ENCODE peak calls at places on chromosome X, in six cellular contexts. M, H, K, L, Y and E are unnamed samples.

GRCh38 chrX:154353172-154353843 is 21.1 kb downstream of the FLNA start:
- DNase-seq in M (no peak), H (no peak), K (no peak), L (no peak), Y (no peak), E (no peak)

GRCh38 chrX:22090181-22090580 is 58.1 kb downstream of the PHEX start:
- DNase-seq in M (no peak), H (no peak), K (no peak), L (no peak), Y (no peak), E (no peak)

GRCh38 chrX:42943051-42943450 is 165.1 kb upstream of the PPP1R2C start:
- DNase-seq in M (no peak), H (no peak), K (no peak), L (no peak), Y (no peak), E (no peak)

GRCh38 chrX:47573334-47574095 is 8.7 kb upstream of the TIMP1 start:
- DNase-seq in M (peak), H (no peak), K (no peak), L (peak), Y (no peak), E (no peak)

GRCh38 chrX:46831620-46832327 is 5.1 kb upstream of the RP2 start:
- DNase-seq in M (no peak), H (no peak), K (no peak), L (no peak), Y (no peak), E (no peak)

GRCh38 chrX:153924149-153924861 is 1.8 kb downstream of the ARHGAP4 start:
- DNase-seq in M (no peak), H (peak), K (no peak), L (peak), Y (no peak), E (peak)

GRCh38 chrX:13283968-13284914 is 35.6 kb downstream of the ATXN3L start:
- DNase-seq in M (no peak), H (no peak), K (no peak), L (no peak), Y (no peak), E (no peak)

GRCh38 chrX:101602077-101602476 is 15.7 kb downstream of the ARMCX6 start:
- DNase-seq in M (no peak), H (no peak), K (no peak), L (no peak), Y (no peak), E (no peak)

GRCh38 chrX:74383611-74384010 is 37.7 kb upstream of the SLC16A2 start:
- DNase-seq in M (peak), H (no peak), K (peak), L (peak), Y (no peak), E (no peak)

GRCh38 chrX:12032082-12032481 is 106.2 kb upstream of the FRMPD4 start:
- DNase-seq in M (no peak), H (no peak), K (no peak), L (no peak), Y (no peak), E (no peak)

GRCh38 chrX:50839730-50840129 is 25.7 kb upstream of the SHROOM4 start:
- DNase-seq in M (no peak), H (no peak), K (no peak), L (no peak), Y (no peak), E (no peak)

GRCh38 chrX:73847991-73848390 is 285.0 kb downstream of the CHIC1 start:
- DNase-seq in M (no peak), H (no peak), K (no peak), L (no peak), Y (no peak), E (no peak)

GRCh38 chrX:152927858-152928760 is 30.2 kb downstream of the ZNF185 start:
- DNase-seq in M (no peak), H (no peak), K (peak), L (no peak), Y (no peak), E (no peak)

GRCh38 chrX:66022742-66023725 is 16.8 kb downstream of the VSIG4 start:
- DNase-seq in M (no peak), H (no peak), K (no peak), L (peak), Y (no peak), E (no peak)

GRCh38 chrX:22063284-22063683 is 31.2 kb downstream of the PHEX start:
- DNase-seq in M (no peak), H (peak), K (no peak), L (peak), Y (peak), E (no peak)